ENCODE peak calls at places on chromosomes 13 and 19, in ten cellular contexts. X, I, E, O, A, W, Z, H, R and L are unnamed samples.

GRCh38 chr19:45607071-45608029 is 5.3 kb upstream of the GPR4 start:
- DNase-seq in X (peak), R (peak), Z (peak), I (peak), W (peak), E (peak), H (peak), O (peak), A (peak), L (peak)

GRCh38 chr13:80037505-80037888 is 303.4 kb downstream of the SPRY2 start:
- DNase-seq in O (no peak), X (no peak), Z (no peak), R (no peak), E (no peak), I (no peak), W (no peak), A (no peak), H (peak), L (no peak)

GRCh38 chr13:50645092-50645491 is 198.4 kb downstream of the DLEU7 start:
- DNase-seq in R (no peak), H (no peak), I (no peak), X (no peak), W (no peak), O (no peak), E (no peak), A (no peak), Z (no peak), L (no peak)

GRCh38 chr19:14440049-14440448 is 6.9 kb downstream of the PKN1 start:
- DNase-seq in O (no peak), R (peak), E (peak), H (no peak), W (no peak), A (peak), Z (peak), I (no peak), X (no peak), L (no peak)

GRCh38 chr19:3154957-3155736 is 19.3 kb downstream of the GNA15 start:
- DNase-seq in X (peak), E (peak), Z (peak), R (peak), A (peak), O (peak), H (peak), W (no peak), I (peak), L (no peak)

GRCh38 chr19:28009696-28010095 is 1203.3 kb downstream of the UQCRFS1 start:
- DNase-seq in H (no peak), R (no peak), I (no peak), O (no peak), W (no peak), X (no peak), Z (no peak), A (no peak), E (no peak), L (no peak)

GRCh38 chr19:3586124-3586626 is 897 bp downstream of the GIPC3 start:
- DNase-seq in E (no peak), R (no peak), O (peak), X (no peak), A (no peak), I (no peak), H (no peak), Z (no peak), W (peak), L (no peak)

GRCh38 chr13:92136449-92137180 is 738.2 kb downstream of the GPC5 start:
- DNase-seq in E (no peak), I (no peak), Z (no peak), R (no peak), W (no peak), X (no peak), H (no peak), O (no peak), A (no peak), L (no peak)

GRCh38 chr13:80946008-80946802 is 605.3 kb upstream of the SPRY2 start:
- DNase-seq in X (no peak), O (no peak), R (no peak), Z (no peak), I (no peak), H (no peak), E (no peak), W (no peak), A (no peak), L (no peak)

GRCh38 chr13:42574011-42574410 is at the start of gene TNFSF11:
- DNase-seq in O (peak), E (no peak), R (no peak), H (no peak), A (no peak), I (no peak), X (no peak), W (no peak), Z (no peak), L (no peak)

GRCh38 chr19:38265213-38265861 is 964 bp downstream of the SPINT2 start:
- DNase-seq in I (no peak), O (no peak), R (no peak), E (no peak), W (no peak), H (no peak), X (peak), A (no peak), Z (peak), L (no peak)

DNA sequence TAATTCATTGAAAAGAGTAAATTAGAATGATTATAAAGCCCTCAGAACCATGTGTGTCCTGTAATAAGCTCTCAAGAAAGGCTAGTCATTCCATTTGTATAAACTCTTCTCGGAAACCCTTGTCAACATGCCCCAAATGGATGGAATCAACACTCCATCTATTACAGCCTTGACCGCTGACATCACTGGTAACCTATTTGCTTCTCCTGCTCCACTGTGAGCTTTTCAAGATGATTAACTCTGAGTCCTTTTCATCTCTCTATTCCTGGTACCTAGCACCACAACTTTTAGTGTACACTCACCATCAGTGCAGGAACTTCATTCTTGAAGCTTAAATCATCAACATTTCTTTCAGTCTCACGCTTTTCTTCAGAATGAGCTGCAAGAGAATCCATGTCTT is 612.0 kb downstream of the DCT start:
- DNase-seq in W (no peak), X (no peak), H (peak), R (no peak), E (no peak), I (no peak), Z (no peak), A (no peak), O (no peak), L (no peak)
- H3K27ac ChIP-seq in W (no peak), X (no peak), H (peak), R (no peak), E (no peak), I (no peak), Z (no peak), A (no peak), O (no peak), L (no peak)

GRCh38 chr19:41937976-41938375 is 9.7 kb upstream of the ERFL start:
- DNase-seq in I (no peak), R (no peak), E (no peak), A (peak), H (no peak), Z (no peak), O (peak), W (no peak), X (no peak), L (no peak)
- TF ChIP-seq CTCF in I (no peak), R (no peak), E (no peak), A (no peak), H (no peak), Z (no peak), O (peak), W (peak), X (no peak), L (no peak)

DNA sequence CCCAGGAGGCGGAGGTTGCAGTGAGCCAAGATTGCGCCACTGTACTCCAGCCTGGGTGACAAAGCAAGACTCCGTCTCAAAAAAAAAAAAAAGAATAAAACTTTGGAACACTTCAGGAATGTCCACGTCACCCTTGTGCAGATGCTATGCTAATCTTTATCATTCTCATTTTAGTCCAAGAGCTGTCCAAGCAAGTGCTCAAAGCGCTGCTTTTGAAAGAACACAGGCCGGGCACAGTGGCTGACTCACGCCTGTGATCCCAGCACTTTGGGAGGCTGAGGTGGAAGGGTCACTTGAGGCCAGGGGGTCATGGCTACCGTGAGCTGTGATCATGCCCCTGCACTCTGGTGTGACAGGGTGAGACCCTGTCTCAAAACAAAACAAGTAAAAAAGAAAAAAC is 11.1 kb upstream of the UQCR11 start:
- DNase-seq in O (no peak), R (no peak), Z (no peak), A (no peak), H (no peak), E (peak), I (no peak), X (no peak), W (no peak), L (no peak)
- H3K4me3 ChIP-seq in O (no peak), R (no peak), Z (no peak), A (no peak), H (no peak), E (no peak), I (no peak), X (no peak), W (no peak), L (no peak)

GRCh38 chr13:95833126-95833525 is 156.2 kb downstream of the DNAJC3 start:
- DNase-seq in X (no peak), Z (no peak), I (no peak), E (no peak), W (no peak), H (no peak), O (no peak), R (no peak), A (no peak), L (no peak)
- H3K27ac ChIP-seq in X (no peak), Z (no peak), I (no peak), E (no peak), W (no peak), H (no peak), O (no peak), R (no peak), A (no peak), L (no peak)

GRCh38 chr13:51783432-51784094 is 20.4 kb downstream of the DHRS12 start:
- DNase-seq in W (no peak), O (no peak), R (no peak), X (no peak), A (no peak), H (no peak), Z (no peak), I (no peak), E (no peak), L (no peak)

GRCh38 chr13:51784097-51784496 is 19.9 kb downstream of the DHRS12 start:
- DNase-seq in E (no peak), O (no peak), H (no peak), W (no peak), Z (no peak), R (no peak), A (no peak), I (no peak), X (no peak), L (no peak)

GRCh38 chr13:51782026-51782710 is 21.8 kb downstream of the DHRS12 start:
- DNase-seq in E (no peak), O (no peak), Z (no peak), X (no peak), I (no peak), H (no peak), R (no peak), A (no peak), W (no peak), L (no peak)

GRCh38 chr13:51780099-51780498 is 23.9 kb downstream of the DHRS12 start:
- DNase-seq in I (no peak), R (no peak), Z (no peak), O (no peak), W (no peak), X (no peak), A (no peak), H (no peak), E (no peak), L (no peak)

GRCh38 chr13:51781246-51782022 is 22.5 kb downstream of the DHRS12 start:
- DNase-seq in E (no peak), A (peak), R (no peak), I (no peak), Z (no peak), W (no peak), X (no peak), O (peak), H (no peak), L (no peak)
- TF ChIP-seq CTCF in E (no peak), A (no peak), R (no peak), I (peak), Z (no peak), W (peak), X (no peak), O (peak), H (peak), L (no peak)

DNA sequence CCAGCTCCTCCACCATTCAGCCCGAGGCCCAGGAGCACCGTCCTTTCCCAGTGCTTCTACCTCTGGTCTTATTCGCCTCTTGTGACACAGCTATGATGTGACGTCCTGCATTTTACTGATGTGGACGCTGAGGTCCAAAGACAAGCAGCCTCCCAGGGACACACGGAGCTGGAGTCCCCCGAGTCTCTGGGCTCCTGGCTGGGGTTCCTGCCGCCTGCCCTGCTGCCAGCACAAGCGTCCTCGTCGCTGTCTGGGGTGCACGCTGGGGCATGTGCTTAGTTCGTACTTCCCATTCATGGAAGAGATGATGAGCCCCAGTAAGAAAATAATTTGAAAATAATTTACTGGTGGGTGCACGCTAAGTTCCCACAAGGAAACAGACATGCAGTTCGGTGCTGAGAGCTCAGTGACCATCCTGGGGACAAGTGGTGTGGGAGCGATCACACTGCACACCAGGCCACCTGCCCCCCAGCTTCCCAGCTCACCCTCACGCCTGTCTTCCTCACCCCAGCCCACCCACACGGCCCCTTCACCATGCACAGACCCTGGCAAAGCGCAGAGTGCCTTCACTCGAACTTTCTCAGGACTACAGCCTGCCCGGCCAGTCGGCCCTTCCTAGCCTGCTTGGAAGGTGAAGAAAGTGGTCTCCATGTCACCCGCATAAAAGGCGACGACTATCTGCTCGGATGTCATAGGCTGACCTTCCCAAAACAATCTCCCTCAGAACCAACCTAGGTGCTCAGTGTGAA is 14.2 kb upstream of the CFAP97D2 start:
- DNase-seq in E (no peak), X (no peak), A (no peak), R (no peak), W (no peak), I (no peak), Z (no peak), O (no peak), H (no peak), L (no peak)
- H3K4me3 ChIP-seq in E (no peak), X (no peak), A (no peak), R (no peak), W (no peak), I (no peak), Z (no peak), O (no peak), H (no peak), L (no peak)

DNA sequence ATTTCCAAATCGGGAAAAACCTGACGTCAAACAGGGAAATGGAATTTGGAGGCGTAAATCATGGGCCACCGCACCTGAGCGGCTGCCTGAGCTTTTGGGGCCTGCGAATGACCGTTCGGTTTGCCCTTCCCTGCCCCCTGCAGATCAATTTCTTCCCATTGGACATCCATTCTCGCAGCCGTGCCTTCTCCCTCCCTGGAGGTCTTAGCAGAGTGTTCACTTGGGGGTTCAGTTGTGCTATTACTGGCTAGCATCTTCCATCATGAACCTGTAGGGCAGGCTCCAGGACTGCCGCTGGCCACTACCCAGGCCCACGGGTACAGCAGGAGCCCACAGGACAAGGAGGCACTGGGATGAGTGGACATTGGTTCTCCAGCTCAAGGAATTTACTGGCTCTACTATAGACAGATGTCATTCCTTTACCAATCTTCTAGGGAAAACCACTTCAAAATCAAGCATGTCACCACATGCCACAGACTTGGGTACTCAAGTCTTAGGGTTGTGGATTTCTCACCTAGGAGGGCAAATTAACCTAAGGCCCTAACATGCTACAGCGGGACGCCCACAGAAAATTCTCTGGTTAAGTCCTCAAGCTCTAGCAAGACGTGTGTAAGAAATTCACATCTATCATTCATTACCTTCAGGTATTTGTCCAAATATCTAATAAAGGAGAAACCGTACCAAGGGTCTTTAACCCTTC is 75.5 kb downstream of the COL4A1 start:
- DNase-seq in R (no peak), H (no peak), E (no peak), O (no peak), W (no peak), I (no peak), X (no peak), A (no peak), Z (no peak), L (peak)
- H3K27ac ChIP-seq in R (peak), H (no peak), E (peak), O (no peak), W (no peak), I (peak), X (no peak), A (no peak), Z (no peak), L (peak)

GRCh38 chr13:94112731-94113130 is 366.8 kb downstream of the DCT start:
- DNase-seq in O (no peak), Z (no peak), H (no peak), W (no peak), A (no peak), I (no peak), E (no peak), R (no peak), X (no peak), L (no peak)
- TF ChIP-seq CTCF in O (peak), Z (no peak), H (peak), W (no peak), A (no peak), I (no peak), E (no peak), R (no peak), X (no peak), L (no peak)

GRCh38 chr13:39836038-39836437 is 180.6 kb downstream of the COG6 start:
- DNase-seq in R (no peak), A (no peak), Z (no peak), O (no peak), I (no peak), E (no peak), X (no peak), W (no peak), H (no peak), L (no peak)

GRCh38 chr13:39840201-39840600 is 184.7 kb downstream of the COG6 start:
- DNase-seq in A (no peak), Z (no peak), X (no peak), H (no peak), W (no peak), I (no peak), E (no peak), O (no peak), R (no peak), L (no peak)

DNA sequence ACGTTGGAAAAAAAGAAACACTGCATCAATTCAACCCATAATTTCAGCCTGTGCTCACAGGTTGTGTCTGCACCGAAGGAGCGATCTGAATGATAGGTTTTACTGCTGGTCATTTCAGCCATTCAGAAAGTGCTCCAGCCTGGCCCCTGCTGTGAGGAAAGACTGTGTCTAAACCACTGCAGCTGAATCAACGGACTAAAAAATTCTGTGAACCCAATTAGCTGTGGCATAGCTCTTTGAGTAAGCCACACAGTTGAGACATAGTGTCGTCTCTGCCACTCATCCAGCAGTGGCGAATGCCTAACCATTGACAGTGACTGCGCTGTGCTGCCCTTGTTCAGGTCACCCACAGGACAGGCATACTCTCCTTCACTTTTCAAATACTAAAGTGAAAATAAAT is 179.8 kb downstream of the COG6 start:
- DNase-seq in A (no peak), O (no peak), I (no peak), R (no peak), X (no peak), E (no peak), H (no peak), W (no peak), Z (no peak), L (no peak)
- H3K4me3 ChIP-seq in A (no peak), O (no peak), I (no peak), R (no peak), X (no peak), E (no peak), H (no peak), W (no peak), Z (no peak), L (no peak)

GRCh38 chr13:56347014-56347413 is 793.7 kb upstream of the PRR20A start:
- DNase-seq in Z (no peak), O (no peak), X (no peak), E (no peak), I (no peak), A (no peak), H (no peak), W (no peak), R (no peak), L (no peak)
- H3K27ac ChIP-seq in Z (no peak), O (no peak), X (no peak), E (no peak), I (no peak), A (no peak), H (no peak), W (no peak), R (no peak), L (no peak)